ENCODE peak calls at places on chromosomes 2 and 18, in seven cellular contexts. One of them, this sample, is unnamed. For H3K4me1, the result is how much of the 10 kb centered on the place peaks cover.

GRCh38 chr2:197248001-197248401 is 62.6 kb downstream of the ANKRD44 start:
- DNase-seq in neural progenitor cell: no peak
- DNase-seq in SK-N-SH: peak
- DNase-seq in IMR-90: no peak
- DNase-seq in fibroblast of lung: no peak
- DNase-seq in prostate gland: no peak
- DNase-seq in endodermal cell: no peak
- DNase-seq in this sample: no peak

GRCh38 chr2:46873632-46874068 is 42.0 kb downstream of the MCFD2 start:
- DNase-seq in endodermal cell: peak
- DNase-seq in SK-N-SH: peak
- DNase-seq in IMR-90: peak
- DNase-seq in neural progenitor cell: no peak
- DNase-seq in prostate gland: peak
- DNase-seq in fibroblast of lung: peak
- DNase-seq in this sample: peak

GRCh38 chr2:136143603-136144451 is 25.9 kb upstream of the CXCR4 start:
- DNase-seq in prostate gland: no peak
- DNase-seq in fibroblast of lung: no peak
- DNase-seq in endodermal cell: no peak
- DNase-seq in SK-N-SH: peak
- DNase-seq in neural progenitor cell: no peak
- DNase-seq in IMR-90: no peak
- DNase-seq in this sample: no peak

GRCh38 chr2:217632036-217632435 is 370.8 kb downstream of the TNS1 start:
- DNase-seq in prostate gland: no peak
- DNase-seq in SK-N-SH: no peak
- DNase-seq in neural progenitor cell: no peak
- DNase-seq in IMR-90: no peak
- DNase-seq in fibroblast of lung: no peak
- DNase-seq in endodermal cell: no peak
- DNase-seq in this sample: no peak

GRCh38 chr2:38079111-38080052 is 3.4 kb upstream of the CYP1B1 start:
- DNase-seq in fibroblast of lung: no peak
- DNase-seq in prostate gland: no peak
- DNase-seq in neural progenitor cell: peak
- DNase-seq in IMR-90: no peak
- DNase-seq in SK-N-SH: no peak
- DNase-seq in endodermal cell: peak
- DNase-seq in this sample: no peak

GRCh38 chr2:24559714-24560113 is 68.7 kb downstream of the NCOA1 start:
- DNase-seq in SK-N-SH: no peak
- DNase-seq in neural progenitor cell: no peak
- DNase-seq in prostate gland: no peak
- DNase-seq in fibroblast of lung: no peak
- DNase-seq in endodermal cell: no peak
- DNase-seq in IMR-90: peak
- DNase-seq in this sample: no peak

GRCh38 chr2:5374736-5375135 is 317.4 kb upstream of the SOX11 start:
- DNase-seq in SK-N-SH: no peak
- DNase-seq in neural progenitor cell: peak
- DNase-seq in prostate gland: no peak
- DNase-seq in fibroblast of lung: no peak
- DNase-seq in endodermal cell: no peak
- DNase-seq in IMR-90: no peak
- DNase-seq in this sample: no peak

GRCh38 chr2:43269706-43270105 is 43.3 kb upstream of the ZFP36L2 start:
- DNase-seq in prostate gland: peak
- DNase-seq in IMR-90: peak
- DNase-seq in fibroblast of lung: peak
- DNase-seq in endodermal cell: no peak
- DNase-seq in SK-N-SH: no peak
- DNase-seq in neural progenitor cell: no peak
- DNase-seq in this sample: peak

GRCh38 chr2:100905132-100905805 is 85.3 kb downstream of the NPAS2 start:
- DNase-seq in prostate gland: no peak
- DNase-seq in SK-N-SH: no peak
- DNase-seq in endodermal cell: peak
- DNase-seq in fibroblast of lung: no peak
- DNase-seq in IMR-90: no peak
- DNase-seq in neural progenitor cell: no peak
- DNase-seq in this sample: no peak

GRCh38 chr2:171086352-171087290 is 74.1 kb downstream of the TLK1 start:
- DNase-seq in neural progenitor cell: peak
- DNase-seq in endodermal cell: peak
- DNase-seq in SK-N-SH: peak
- DNase-seq in IMR-90: peak
- DNase-seq in prostate gland: peak
- DNase-seq in fibroblast of lung: peak
- DNase-seq in this sample: peak

GRCh38 chr2:190532581-190532980 is 1.9 kb downstream of the NEMP2 start:
- DNase-seq in IMR-90: no peak
- DNase-seq in prostate gland: no peak
- DNase-seq in fibroblast of lung: no peak
- DNase-seq in endodermal cell: no peak
- DNase-seq in neural progenitor cell: no peak
- DNase-seq in SK-N-SH: no peak
- DNase-seq in this sample: no peak

GRCh38 chr2:241649414-241649813 is 11.9 kb downstream of the ATG4B start:
- DNase-seq in IMR-90: no peak
- DNase-seq in fibroblast of lung: no peak
- DNase-seq in prostate gland: no peak
- DNase-seq in neural progenitor cell: no peak
- DNase-seq in SK-N-SH: no peak
- DNase-seq in endodermal cell: no peak
- DNase-seq in this sample: no peak

GRCh38 chr2:25619187-25619586 is 54.2 kb downstream of the DTNB start:
- DNase-seq in IMR-90: no peak
- DNase-seq in SK-N-SH: no peak
- DNase-seq in neural progenitor cell: no peak
- DNase-seq in fibroblast of lung: no peak
- DNase-seq in prostate gland: no peak
- DNase-seq in endodermal cell: no peak
- DNase-seq in this sample: no peak

GRCh38 chr2:30969006-30969405 is 161.8 kb upstream of the CAPN13 start:
- DNase-seq in prostate gland: no peak
- DNase-seq in IMR-90: no peak
- DNase-seq in SK-N-SH: no peak
- DNase-seq in endodermal cell: no peak
- DNase-seq in neural progenitor cell: no peak
- DNase-seq in fibroblast of lung: no peak
- DNase-seq in this sample: no peak

GRCh38 chr2:1656961-1657841 is 87.1 kb downstream of the PXDN start:
- DNase-seq in neural progenitor cell: no peak
- DNase-seq in endodermal cell: peak
- DNase-seq in IMR-90: no peak
- DNase-seq in SK-N-SH: no peak
- DNase-seq in prostate gland: no peak
- DNase-seq in fibroblast of lung: no peak
- DNase-seq in this sample: no peak

GRCh38 chr2:108594132-108594981 is 60.1 kb downstream of the LIMS1 start:
- DNase-seq in IMR-90: peak
- DNase-seq in SK-N-SH: no peak
- DNase-seq in endodermal cell: no peak
- DNase-seq in fibroblast of lung: peak
- DNase-seq in neural progenitor cell: no peak
- DNase-seq in prostate gland: no peak
- DNase-seq in this sample: no peak
- H3K4me1 ChIP-seq in IMR-90: under half
- H3K4me1 ChIP-seq in SK-N-SH: under half
- H3K4me1 ChIP-seq in endodermal cell: under half
- H3K4me1 ChIP-seq in fibroblast of lung: under half
- H3K4me1 ChIP-seq in neural progenitor cell: under half
- H3K4me1 ChIP-seq in prostate gland: under half
- H3K4me1 ChIP-seq in this sample: half or more

DNA sequence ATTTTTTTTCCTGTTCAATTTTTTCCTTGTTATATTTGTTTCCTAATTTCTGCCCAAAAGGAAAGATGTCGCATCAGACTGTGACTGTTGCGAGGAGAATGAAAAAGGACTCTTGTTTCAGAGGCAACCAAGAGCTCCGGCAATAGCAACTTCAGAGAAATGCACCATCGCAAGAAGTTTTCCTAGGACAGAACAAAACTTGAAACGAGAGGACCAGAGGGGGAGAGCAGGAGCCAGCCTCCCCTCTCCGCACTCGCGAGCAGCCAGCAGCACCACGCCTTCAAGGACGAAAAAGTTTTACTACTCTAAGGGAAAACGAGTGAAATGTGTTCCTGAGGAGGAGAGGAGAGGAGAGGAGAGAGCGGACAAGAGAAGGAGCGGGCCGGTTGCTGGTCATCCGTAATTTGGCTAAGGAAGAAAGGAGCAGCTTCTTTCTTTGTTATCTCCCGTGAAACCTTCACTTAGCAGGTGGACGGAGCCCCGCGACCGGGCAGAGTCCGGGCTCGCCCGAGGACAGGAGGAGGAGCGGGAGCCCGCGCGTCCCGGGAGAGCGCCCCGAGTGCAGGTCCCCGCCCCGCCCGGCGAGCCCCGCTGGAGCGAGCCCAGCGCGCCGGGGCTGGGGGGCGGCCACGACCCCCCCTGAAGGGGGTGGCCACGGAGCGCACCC is 725 bp downstream of the POU3F3 start:
- DNase-seq in IMR-90: no peak
- DNase-seq in neural progenitor cell: peak
- DNase-seq in fibroblast of lung: peak
- DNase-seq in endodermal cell: peak
- DNase-seq in SK-N-SH: no peak
- DNase-seq in prostate gland: no peak
- DNase-seq in this sample: no peak
- H3K27ac ChIP-seq in IMR-90: no peak
- H3K27ac ChIP-seq in neural progenitor cell: no peak
- H3K27ac ChIP-seq in fibroblast of lung: no peak
- H3K27ac ChIP-seq in endodermal cell: peak
- H3K27ac ChIP-seq in SK-N-SH: no peak
- H3K27ac ChIP-seq in prostate gland: no peak
- H3K27ac ChIP-seq in this sample: no peak

DNA sequence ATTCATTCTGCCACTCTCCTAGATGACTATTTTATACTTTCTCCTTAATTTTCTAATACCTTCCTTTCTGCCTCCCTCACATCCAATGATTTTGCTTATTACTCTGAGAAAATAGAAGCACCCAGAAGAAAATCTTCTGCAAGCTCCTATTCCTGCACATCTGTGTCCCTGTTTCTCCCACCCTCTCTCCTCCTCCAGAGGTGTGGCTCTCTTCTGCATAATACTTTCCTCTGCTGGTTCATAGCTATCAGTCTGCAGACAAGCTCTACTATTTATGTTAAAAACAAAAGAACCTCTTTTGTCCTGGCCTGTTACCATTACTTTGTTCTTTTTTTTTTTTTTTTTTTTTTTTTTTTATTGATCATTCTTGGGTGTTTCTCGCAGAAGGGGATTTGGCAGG is 34.3 kb downstream of the ACSL3 start:
- DNase-seq in endodermal cell: no peak
- DNase-seq in prostate gland: no peak
- DNase-seq in fibroblast of lung: no peak
- DNase-seq in IMR-90: no peak
- DNase-seq in SK-N-SH: no peak
- DNase-seq in neural progenitor cell: no peak
- DNase-seq in this sample: no peak
- H3K4me1 ChIP-seq in endodermal cell: under half
- H3K4me1 ChIP-seq in prostate gland: under half
- H3K4me1 ChIP-seq in fibroblast of lung: under half
- H3K4me1 ChIP-seq in IMR-90: under half
- H3K4me1 ChIP-seq in SK-N-SH: under half
- H3K4me1 ChIP-seq in neural progenitor cell: under half
- H3K4me1 ChIP-seq in this sample: under half

GRCh38 chr2:234873828-234874173 is 78.0 kb upstream of the SH3BP4 start:
- DNase-seq in prostate gland: no peak
- DNase-seq in IMR-90: peak
- DNase-seq in SK-N-SH: no peak
- DNase-seq in fibroblast of lung: peak
- DNase-seq in neural progenitor cell: no peak
- DNase-seq in endodermal cell: no peak
- DNase-seq in this sample: no peak
- H3K27ac ChIP-seq in prostate gland: no peak
- H3K27ac ChIP-seq in IMR-90: no peak
- H3K27ac ChIP-seq in SK-N-SH: no peak
- H3K27ac ChIP-seq in fibroblast of lung: no peak
- H3K27ac ChIP-seq in neural progenitor cell: no peak
- H3K27ac ChIP-seq in endodermal cell: no peak
- H3K27ac ChIP-seq in this sample: peak

GRCh38 chr18:63157293-63158011 is 162.1 kb downstream of the BCL2 start:
- DNase-seq in prostate gland: no peak
- DNase-seq in IMR-90: no peak
- DNase-seq in neural progenitor cell: no peak
- DNase-seq in SK-N-SH: no peak
- DNase-seq in fibroblast of lung: no peak
- DNase-seq in endodermal cell: no peak
- DNase-seq in this sample: no peak
- H3K4me1 ChIP-seq in prostate gland: under half
- H3K4me1 ChIP-seq in IMR-90: under half
- H3K4me1 ChIP-seq in neural progenitor cell: under half
- H3K4me1 ChIP-seq in SK-N-SH: under half
- H3K4me1 ChIP-seq in fibroblast of lung: under half
- H3K4me1 ChIP-seq in endodermal cell: under half
- H3K4me1 ChIP-seq in this sample: under half

GRCh38 chr2:226979004-226979403 is 143.2 kb downstream of the RHBDD1 start:
- DNase-seq in fibroblast of lung: no peak
- DNase-seq in SK-N-SH: no peak
- DNase-seq in prostate gland: no peak
- DNase-seq in IMR-90: no peak
- DNase-seq in endodermal cell: no peak
- DNase-seq in neural progenitor cell: peak
- DNase-seq in this sample: no peak

GRCh38 chr2:226984461-226985226 is 148.8 kb downstream of the RHBDD1 start:
- DNase-seq in endodermal cell: no peak
- DNase-seq in IMR-90: no peak
- DNase-seq in fibroblast of lung: no peak
- DNase-seq in neural progenitor cell: no peak
- DNase-seq in SK-N-SH: no peak
- DNase-seq in prostate gland: no peak
- DNase-seq in this sample: no peak

GRCh38 chr2:226985227-226985946 is 149.5 kb downstream of the RHBDD1 start:
- DNase-seq in prostate gland: peak
- DNase-seq in IMR-90: peak
- DNase-seq in endodermal cell: peak
- DNase-seq in fibroblast of lung: peak
- DNase-seq in neural progenitor cell: peak
- DNase-seq in SK-N-SH: peak
- DNase-seq in this sample: no peak

GRCh38 chr2:226981731-226982373 is 146.0 kb downstream of the RHBDD1 start:
- DNase-seq in fibroblast of lung: no peak
- DNase-seq in endodermal cell: no peak
- DNase-seq in SK-N-SH: no peak
- DNase-seq in prostate gland: no peak
- DNase-seq in neural progenitor cell: no peak
- DNase-seq in IMR-90: no peak
- DNase-seq in this sample: no peak

GRCh38 chr2:226983891-226984290 is 148.0 kb downstream of the RHBDD1 start:
- DNase-seq in neural progenitor cell: no peak
- DNase-seq in IMR-90: no peak
- DNase-seq in SK-N-SH: no peak
- DNase-seq in fibroblast of lung: no peak
- DNase-seq in endodermal cell: no peak
- DNase-seq in prostate gland: no peak
- DNase-seq in this sample: no peak
- H3K27ac ChIP-seq in neural progenitor cell: no peak
- H3K27ac ChIP-seq in IMR-90: no peak
- H3K27ac ChIP-seq in SK-N-SH: no peak
- H3K27ac ChIP-seq in fibroblast of lung: no peak
- H3K27ac ChIP-seq in endodermal cell: no peak
- H3K27ac ChIP-seq in prostate gland: no peak
- H3K27ac ChIP-seq in this sample: no peak

This sample was measured in stomach.